ENCODE peak calls at places on chromosomes 16 and 17, in nine cellular contexts. One of them, this sample, is unnamed.

GRCh38 chr16:53059672-53060071 is 4.9 kb downstream of the CHD9 start:
- DNase-seq in esophagus muscularis mucosa: no peak
- DNase-seq in PC-3: no peak
- DNase-seq in body of pancreas: no peak
- DNase-seq in K562: no peak
- DNase-seq in PC-9: no peak
- DNase-seq in CD8-positive, alpha-beta T cell: no peak
- DNase-seq in thoracic aorta: no peak
- DNase-seq in gastrocnemius medialis: no peak
- DNase-seq in this sample: no peak

GRCh38 chr17:83150369-83151055 is 71.1 kb downstream of the METRNL start:
- DNase-seq in esophagus muscularis mucosa: peak; percentile 60
- DNase-seq in PC-3: no peak
- DNase-seq in body of pancreas: no peak
- DNase-seq in K562: no peak
- DNase-seq in PC-9: no peak
- DNase-seq in CD8-positive, alpha-beta T cell: no peak
- DNase-seq in thoracic aorta: no peak
- DNase-seq in gastrocnemius medialis: no peak
- DNase-seq in this sample: no peak

GRCh38 chr16:31105677-31106213 is 2.4 kb upstream of the BCKDK start:
- DNase-seq in esophagus muscularis mucosa: peak; percentile 96
- DNase-seq in PC-3: peak; percentile 42
- DNase-seq in body of pancreas: peak; percentile 92
- DNase-seq in K562: peak; percentile 87
- DNase-seq in PC-9: peak; percentile 93
- DNase-seq in CD8-positive, alpha-beta T cell: peak; percentile 85
- DNase-seq in thoracic aorta: peak; percentile 53
- DNase-seq in gastrocnemius medialis: peak; percentile 88
- DNase-seq in this sample: peak; percentile 73

GRCh38 chr17:37676115-37676925 is 33.1 kb upstream of the DDX52 start:
- DNase-seq in esophagus muscularis mucosa: no peak
- DNase-seq in PC-3: peak; percentile 3
- DNase-seq in body of pancreas: no peak
- DNase-seq in K562: no peak
- DNase-seq in PC-9: no peak
- DNase-seq in CD8-positive, alpha-beta T cell: no peak
- DNase-seq in thoracic aorta: no peak
- DNase-seq in gastrocnemius medialis: no peak
- DNase-seq in this sample: peak; percentile 78

GRCh38 chr17:10754109-10754508 is 24.3 kb upstream of the TMEM220 start:
- DNase-seq in esophagus muscularis mucosa: no peak
- DNase-seq in PC-3: peak; percentile 52
- DNase-seq in body of pancreas: peak; percentile 58
- DNase-seq in K562: peak; percentile 49
- DNase-seq in PC-9: peak; percentile 17
- DNase-seq in CD8-positive, alpha-beta T cell: no peak
- DNase-seq in thoracic aorta: no peak
- DNase-seq in gastrocnemius medialis: no peak
- DNase-seq in this sample: peak; percentile 53

GRCh38 chr16:57892447-57893096 is 78.4 kb downstream of the CNGB1 start:
- DNase-seq in esophagus muscularis mucosa: no peak
- DNase-seq in PC-3: no peak
- DNase-seq in body of pancreas: no peak
- DNase-seq in K562: no peak
- DNase-seq in PC-9: no peak
- DNase-seq in CD8-positive, alpha-beta T cell: no peak
- DNase-seq in thoracic aorta: no peak
- DNase-seq in gastrocnemius medialis: no peak
- DNase-seq in this sample: peak; percentile 14

GRCh38 chr17:35087731-35088646 is 24.5 kb upstream of the RFFL start:
- DNase-seq in esophagus muscularis mucosa: no peak
- DNase-seq in PC-3: peak; percentile 47
- DNase-seq in body of pancreas: peak; percentile 52
- DNase-seq in K562: peak; percentile 17
- DNase-seq in PC-9: peak; percentile 31
- DNase-seq in CD8-positive, alpha-beta T cell: peak; percentile 28
- DNase-seq in thoracic aorta: no peak
- DNase-seq in gastrocnemius medialis: peak; percentile 18
- DNase-seq in this sample: peak; percentile 92

GRCh38 chr17:82884923-82885322 is 45.1 kb upstream of the ZNF750 start:
- DNase-seq in esophagus muscularis mucosa: no peak
- DNase-seq in PC-3: no peak
- DNase-seq in body of pancreas: no peak
- DNase-seq in K562: no peak
- DNase-seq in PC-9: no peak
- DNase-seq in CD8-positive, alpha-beta T cell: peak; percentile 54
- DNase-seq in thoracic aorta: no peak
- DNase-seq in gastrocnemius medialis: no peak
- DNase-seq in this sample: peak; percentile 39

GRCh38 chr16:72256398-72257048 is 84.6 kb upstream of the PMFBP1 start:
- DNase-seq in esophagus muscularis mucosa: no peak
- DNase-seq in PC-3: no peak
- DNase-seq in body of pancreas: no peak
- DNase-seq in K562: no peak
- DNase-seq in PC-9: no peak
- DNase-seq in CD8-positive, alpha-beta T cell: no peak
- DNase-seq in thoracic aorta: no peak
- DNase-seq in gastrocnemius medialis: no peak
- DNase-seq in this sample: no peak

GRCh38 chr16:85220125-85220839 is 108.0 kb upstream of the CIBAR2 start:
- DNase-seq in esophagus muscularis mucosa: no peak
- DNase-seq in PC-3: peak; percentile 62
- DNase-seq in body of pancreas: peak; percentile 91
- DNase-seq in K562: no peak
- DNase-seq in PC-9: no peak
- DNase-seq in CD8-positive, alpha-beta T cell: no peak
- DNase-seq in thoracic aorta: no peak
- DNase-seq in gastrocnemius medialis: peak; percentile 70
- DNase-seq in this sample: peak; percentile 45

GRCh38 chr17:47735536-47736011 is 2.5 kb downstream of the TBX21 start:
- DNase-seq in esophagus muscularis mucosa: no peak
- DNase-seq in PC-3: no peak
- DNase-seq in body of pancreas: no peak
- DNase-seq in K562: no peak
- DNase-seq in PC-9: no peak
- DNase-seq in CD8-positive, alpha-beta T cell: no peak
- DNase-seq in thoracic aorta: no peak
- DNase-seq in gastrocnemius medialis: no peak
- DNase-seq in this sample: no peak

GRCh38 chr16:69741951-69742904 is 12.5 kb downstream of the NOB1 start:
- DNase-seq in esophagus muscularis mucosa: no peak
- DNase-seq in PC-3: peak; percentile 37
- DNase-seq in body of pancreas: peak; percentile 73
- DNase-seq in K562: no peak
- DNase-seq in PC-9: peak; percentile 82
- DNase-seq in CD8-positive, alpha-beta T cell: no peak
- DNase-seq in thoracic aorta: no peak
- DNase-seq in gastrocnemius medialis: peak; percentile 18
- DNase-seq in this sample: peak; percentile 92

GRCh38 chr16:68300736-68301459 is 9.8 kb downstream of the SLC7A6OS start:
- DNase-seq in esophagus muscularis mucosa: no peak
- DNase-seq in PC-3: no peak
- DNase-seq in body of pancreas: no peak
- DNase-seq in K562: no peak
- DNase-seq in PC-9: no peak
- DNase-seq in CD8-positive, alpha-beta T cell: no peak
- DNase-seq in thoracic aorta: no peak
- DNase-seq in gastrocnemius medialis: no peak
- DNase-seq in this sample: no peak

GRCh38 chr17:48068491-48068961 is 20.4 kb downstream of the NFE2L1 start:
- DNase-seq in esophagus muscularis mucosa: no peak
- DNase-seq in PC-3: peak; percentile 51
- DNase-seq in body of pancreas: no peak
- DNase-seq in K562: no peak
- DNase-seq in PC-9: no peak
- DNase-seq in CD8-positive, alpha-beta T cell: no peak
- DNase-seq in thoracic aorta: no peak
- DNase-seq in gastrocnemius medialis: no peak
- DNase-seq in this sample: peak; percentile 41

GRCh38 chr17:19943599-19943998 is 34.0 kb downstream of the AKAP10 start:
- DNase-seq in esophagus muscularis mucosa: no peak
- DNase-seq in PC-3: no peak
- DNase-seq in body of pancreas: no peak
- DNase-seq in K562: no peak
- DNase-seq in PC-9: no peak
- DNase-seq in CD8-positive, alpha-beta T cell: no peak
- DNase-seq in thoracic aorta: no peak
- DNase-seq in gastrocnemius medialis: no peak
- DNase-seq in this sample: no peak

GRCh38 chr17:19943026-19943425 is 34.6 kb downstream of the AKAP10 start:
- DNase-seq in esophagus muscularis mucosa: no peak
- DNase-seq in PC-3: no peak
- DNase-seq in body of pancreas: no peak
- DNase-seq in K562: no peak
- DNase-seq in PC-9: no peak
- DNase-seq in CD8-positive, alpha-beta T cell: no peak
- DNase-seq in thoracic aorta: no peak
- DNase-seq in gastrocnemius medialis: no peak
- DNase-seq in this sample: no peak

GRCh38 chr17:19948100-19948943 is 29.3 kb downstream of the AKAP10 start:
- DNase-seq in esophagus muscularis mucosa: no peak
- DNase-seq in PC-3: no peak
- DNase-seq in body of pancreas: no peak
- DNase-seq in K562: no peak
- DNase-seq in PC-9: no peak
- DNase-seq in CD8-positive, alpha-beta T cell: no peak
- DNase-seq in thoracic aorta: no peak
- DNase-seq in gastrocnemius medialis: no peak
- DNase-seq in this sample: no peak

GRCh38 chr17:19945009-19945650 is 32.5 kb downstream of the AKAP10 start:
- DNase-seq in esophagus muscularis mucosa: no peak
- DNase-seq in PC-3: no peak
- DNase-seq in body of pancreas: no peak
- DNase-seq in K562: no peak
- DNase-seq in PC-9: no peak
- DNase-seq in CD8-positive, alpha-beta T cell: no peak
- DNase-seq in thoracic aorta: no peak
- DNase-seq in gastrocnemius medialis: no peak
- DNase-seq in this sample: no peak

GRCh38 chr17:19946921-19947320 is 30.7 kb downstream of the AKAP10 start:
- DNase-seq in esophagus muscularis mucosa: no peak
- DNase-seq in PC-3: no peak
- DNase-seq in body of pancreas: no peak
- DNase-seq in K562: no peak
- DNase-seq in PC-9: no peak
- DNase-seq in CD8-positive, alpha-beta T cell: no peak
- DNase-seq in thoracic aorta: no peak
- DNase-seq in gastrocnemius medialis: no peak
- DNase-seq in this sample: no peak
- H3K36me3 ChIP-seq in esophagus muscularis mucosa: peaks cover 28% of the 10 kb centered on the region
- H3K36me3 ChIP-seq in PC-3: peaks cover 18% of the 10 kb centered on the region
- H3K36me3 ChIP-seq in body of pancreas: no peaks in the 10 kb centered on the region
- H3K36me3 ChIP-seq in K562: peaks cover 57% of the 10 kb centered on the region
- H3K36me3 ChIP-seq in PC-9: peaks cover 31% of the 10 kb centered on the region
- H3K36me3 ChIP-seq in CD8-positive, alpha-beta T cell: peaks cover 11% of the 10 kb centered on the region
- H3K36me3 ChIP-seq in thoracic aorta: peaks cover 8% of the 10 kb centered on the region
- H3K36me3 ChIP-seq in gastrocnemius medialis: no peaks in the 10 kb centered on the region
- H3K36me3 ChIP-seq in this sample: peaks cover 3% of the 10 kb centered on the region

GRCh38 chr16:21949713-21950260 is 3.4 kb upstream of the UQCRC2 start:
- DNase-seq in esophagus muscularis mucosa: no peak
- DNase-seq in PC-3: no peak
- DNase-seq in body of pancreas: no peak
- DNase-seq in K562: no peak
- DNase-seq in PC-9: no peak
- DNase-seq in CD8-positive, alpha-beta T cell: no peak
- DNase-seq in thoracic aorta: no peak
- DNase-seq in gastrocnemius medialis: no peak
- DNase-seq in this sample: no peak

GRCh38 chr16:21952040-21952792 is 945 bp upstream of the UQCRC2 start:
- DNase-seq in esophagus muscularis mucosa: no peak
- DNase-seq in PC-3: peak; percentile 62
- DNase-seq in body of pancreas: peak; percentile 60
- DNase-seq in K562: peak; percentile 73
- DNase-seq in PC-9: peak; percentile 78
- DNase-seq in CD8-positive, alpha-beta T cell: peak; percentile 71
- DNase-seq in thoracic aorta: peak; percentile 28
- DNase-seq in gastrocnemius medialis: peak; percentile 41
- DNase-seq in this sample: peak; percentile 98

GRCh38 chr16:21950782-21951521 is 2.2 kb upstream of the UQCRC2 start:
- DNase-seq in esophagus muscularis mucosa: no peak
- DNase-seq in PC-3: peak; percentile 47
- DNase-seq in body of pancreas: no peak
- DNase-seq in K562: peak; percentile 48
- DNase-seq in PC-9: peak; percentile 15
- DNase-seq in CD8-positive, alpha-beta T cell: no peak
- DNase-seq in thoracic aorta: no peak
- DNase-seq in gastrocnemius medialis: no peak
- DNase-seq in this sample: peak; percentile 46

GRCh38 chr16:21952793-21953540 is at the start of gene UQCRC2:
- DNase-seq in esophagus muscularis mucosa: peak; percentile 97
- DNase-seq in PC-3: peak; percentile 86
- DNase-seq in body of pancreas: peak; percentile 92
- DNase-seq in K562: peak; percentile 91
- DNase-seq in PC-9: peak; percentile 92
- DNase-seq in CD8-positive, alpha-beta T cell: peak; percentile 81
- DNase-seq in thoracic aorta: peak; percentile 54
- DNase-seq in gastrocnemius medialis: peak; percentile 86
- DNase-seq in this sample: peak; percentile 97

DNA sequence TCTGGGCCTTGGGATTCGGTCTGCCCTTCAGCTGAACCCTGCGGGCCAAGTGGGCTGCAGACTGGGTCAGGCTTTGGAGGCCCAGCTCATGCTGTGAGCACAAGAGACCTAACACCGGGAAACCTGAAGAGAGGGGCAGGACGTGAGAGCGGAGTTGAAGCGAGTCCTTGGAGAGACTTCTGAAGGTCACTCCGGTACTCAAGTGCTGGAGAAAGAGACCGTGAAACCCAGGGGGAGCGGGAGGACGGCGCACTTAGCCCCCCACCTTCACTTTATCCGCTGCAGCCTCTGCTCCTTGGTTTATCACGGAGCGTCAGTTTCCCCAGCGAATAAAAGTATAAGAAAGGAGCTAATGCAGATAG is 361 bp downstream of the UQCRC2 start:
- DNase-seq in esophagus muscularis mucosa: no peak
- DNase-seq in PC-3: no peak
- DNase-seq in body of pancreas: no peak
- DNase-seq in K562: no peak
- DNase-seq in PC-9: no peak
- DNase-seq in CD8-positive, alpha-beta T cell: no peak
- DNase-seq in thoracic aorta: no peak
- DNase-seq in gastrocnemius medialis: no peak
- DNase-seq in this sample: no peak
- H3K4me1 ChIP-seq in esophagus muscularis mucosa: peaks cover 46% of the 10 kb centered on the region
- H3K4me1 ChIP-seq in PC-3: peaks cover 16% of the 10 kb centered on the region
- H3K4me1 ChIP-seq in body of pancreas: peaks cover 40% of the 10 kb centered on the region
- H3K4me1 ChIP-seq in K562: peaks cover 4% of the 10 kb centered on the region
- H3K4me1 ChIP-seq in PC-9: peaks cover 14% of the 10 kb centered on the region
- H3K4me1 ChIP-seq in CD8-positive, alpha-beta T cell: peaks cover 36% of the 10 kb centered on the region
- H3K4me1 ChIP-seq in thoracic aorta: peaks cover 41% of the 10 kb centered on the region
- H3K4me1 ChIP-seq in gastrocnemius medialis: peaks cover 37% of the 10 kb centered on the region
- H3K4me1 ChIP-seq in this sample: peaks cover 3% of the 10 kb centered on the region

GRCh38 chr16:12902511-12903324 is 1.3 kb downstream of the SHISA9 start:
- DNase-seq in esophagus muscularis mucosa: no peak
- DNase-seq in PC-3: no peak
- DNase-seq in body of pancreas: no peak
- DNase-seq in K562: no peak
- DNase-seq in PC-9: peak; percentile 55
- DNase-seq in CD8-positive, alpha-beta T cell: no peak
- DNase-seq in thoracic aorta: no peak
- DNase-seq in gastrocnemius medialis: no peak
- DNase-seq in this sample: no peak
- H3K27me3 ChIP-seq in esophagus muscularis mucosa: peaks cover 12% of the 10 kb centered on the region
- H3K27me3 ChIP-seq in PC-3: peaks cover 35% of the 10 kb centered on the region
- H3K27me3 ChIP-seq in body of pancreas: no peaks in the 10 kb centered on the region
- H3K27me3 ChIP-seq in K562: peaks cover 12% of the 10 kb centered on the region
- H3K27me3 ChIP-seq in PC-9: no peaks in the 10 kb centered on the region
- H3K27me3 ChIP-seq in CD8-positive, alpha-beta T cell: peaks cover 4% of the 10 kb centered on the region
- H3K27me3 ChIP-seq in thoracic aorta: peaks cover 3% of the 10 kb centered on the region
- H3K27me3 ChIP-seq in gastrocnemius medialis: peaks cover 34% of the 10 kb centered on the region
- H3K27me3 ChIP-seq in this sample: peaks cover 42% of the 10 kb centered on the region

GRCh38 chr16:86979061-86979460 is 338.1 kb downstream of the C16orf95 start:
- DNase-seq in esophagus muscularis mucosa: no peak
- DNase-seq in PC-3: no peak
- DNase-seq in body of pancreas: no peak
- DNase-seq in K562: no peak
- DNase-seq in PC-9: no peak
- DNase-seq in CD8-positive, alpha-beta T cell: no peak
- DNase-seq in thoracic aorta: no peak
- DNase-seq in gastrocnemius medialis: no peak
- DNase-seq in this sample: no peak
- H3K36me3 ChIP-seq in esophagus muscularis mucosa: no peaks in the 10 kb centered on the region
- H3K36me3 ChIP-seq in PC-3: no peaks in the 10 kb centered on the region
- H3K36me3 ChIP-seq in body of pancreas: no peaks in the 10 kb centered on the region
- H3K36me3 ChIP-seq in K562: no peaks in the 10 kb centered on the region
- H3K36me3 ChIP-seq in PC-9: no peaks in the 10 kb centered on the region
- H3K36me3 ChIP-seq in CD8-positive, alpha-beta T cell: no peaks in the 10 kb centered on the region
- H3K36me3 ChIP-seq in thoracic aorta: no peaks in the 10 kb centered on the region
- H3K36me3 ChIP-seq in gastrocnemius medialis: no peaks in the 10 kb centered on the region
- H3K36me3 ChIP-seq in this sample: no peaks in the 10 kb centered on the region

This sample was measured in small intestine.